ENCODE peak calls at places on chromosomes 16 and 17, in six cellular contexts. One of them, this sample, is unnamed.

GRCh38 chr17:57357392-57357784 is 101.1 kb downstream of the MSI2 start:
- DNase-seq in CD8-positive, alpha-beta T cell: no peak
- DNase-seq in A549: no peak
- DNase-seq in epithelial cell of prostate: peak; percentile 39
- DNase-seq in uterus: no peak
- DNase-seq in RWPE1: no peak
- DNase-seq in this sample: no peak

GRCh38 chr16:76963614-76964315 is 227.2 kb upstream of the MON1B start:
- DNase-seq in uterus: no peak
- DNase-seq in epithelial cell of prostate: no peak
- DNase-seq in CD8-positive, alpha-beta T cell: no peak
- DNase-seq in A549: no peak
- DNase-seq in RWPE1: no peak
- DNase-seq in this sample: no peak

GRCh38 chr17:50890675-50891516 is 24.7 kb upstream of the TOB1 start:
- DNase-seq in A549: peak; percentile 70
- DNase-seq in uterus: no peak
- DNase-seq in epithelial cell of prostate: no peak
- DNase-seq in RWPE1: peak; percentile 28
- DNase-seq in CD8-positive, alpha-beta T cell: no peak
- DNase-seq in this sample: no peak

GRCh38 chr17:10396529-10397163 is 23.8 kb upstream of the MYH13 start:
- DNase-seq in RWPE1: no peak
- DNase-seq in A549: no peak
- DNase-seq in epithelial cell of prostate: no peak
- DNase-seq in uterus: no peak
- DNase-seq in CD8-positive, alpha-beta T cell: no peak
- DNase-seq in this sample: no peak

GRCh38 chr17:44734272-44734671 is 24.5 kb upstream of the ADAM11 start:
- DNase-seq in epithelial cell of prostate: no peak
- DNase-seq in A549: no peak
- DNase-seq in RWPE1: no peak
- DNase-seq in CD8-positive, alpha-beta T cell: no peak
- DNase-seq in uterus: no peak
- DNase-seq in this sample: no peak

GRCh38 chr16:1291576-1291974 is 17.9 kb upstream of the UBE2I start:
- DNase-seq in uterus: no peak
- DNase-seq in CD8-positive, alpha-beta T cell: no peak
- DNase-seq in RWPE1: no peak
- DNase-seq in A549: no peak
- DNase-seq in epithelial cell of prostate: no peak
- DNase-seq in this sample: no peak

GRCh38 chr16:75789237-75789636 is 62.9 kb upstream of the CPHXL start:
- DNase-seq in A549: peak; percentile 47
- DNase-seq in CD8-positive, alpha-beta T cell: no peak
- DNase-seq in RWPE1: peak; percentile 64
- DNase-seq in uterus: no peak
- DNase-seq in epithelial cell of prostate: no peak
- DNase-seq in this sample: no peak

GRCh38 chr16:23318639-23319038 is 16.5 kb downstream of the SCNN1B start:
- DNase-seq in RWPE1: no peak
- DNase-seq in A549: no peak
- DNase-seq in CD8-positive, alpha-beta T cell: no peak
- DNase-seq in uterus: no peak
- DNase-seq in epithelial cell of prostate: no peak
- DNase-seq in this sample: no peak

GRCh38 chr16:53309457-53309856 is 124.8 kb upstream of the RBL2 start:
- DNase-seq in CD8-positive, alpha-beta T cell: no peak
- DNase-seq in RWPE1: no peak
- DNase-seq in epithelial cell of prostate: no peak
- DNase-seq in A549: no peak
- DNase-seq in uterus: no peak
- DNase-seq in this sample: no peak

GRCh38 chr16:50742521-50743150 is 750 bp downstream of the CYLD start:
- DNase-seq in RWPE1: peak; percentile 36
- DNase-seq in CD8-positive, alpha-beta T cell: peak; percentile 66
- DNase-seq in A549: no peak
- DNase-seq in epithelial cell of prostate: no peak
- DNase-seq in uterus: no peak
- DNase-seq in this sample: no peak

GRCh38 chr16:46777804-46778203 is 29.7 kb upstream of the MYLK3 start:
- DNase-seq in CD8-positive, alpha-beta T cell: no peak
- DNase-seq in A549: no peak
- DNase-seq in uterus: no peak
- DNase-seq in RWPE1: no peak
- DNase-seq in epithelial cell of prostate: no peak
- DNase-seq in this sample: no peak

GRCh38 chr16:55257971-55258613 is 65.9 kb upstream of the IRX6 start:
- DNase-seq in RWPE1: peak; percentile 48
- DNase-seq in CD8-positive, alpha-beta T cell: no peak
- DNase-seq in uterus: no peak
- DNase-seq in A549: peak; percentile 51
- DNase-seq in epithelial cell of prostate: no peak
- DNase-seq in this sample: no peak

GRCh38 chr17:50863221-50863843 is 2.8 kb downstream of the TOB1 start:
- DNase-seq in epithelial cell of prostate: no peak
- DNase-seq in uterus: no peak
- DNase-seq in CD8-positive, alpha-beta T cell: no peak
- DNase-seq in RWPE1: no peak
- DNase-seq in A549: peak; percentile 81
- DNase-seq in this sample: no peak

GRCh38 chr17:81928497-81929252 is 1.1 kb upstream of the MAFG start:
- DNase-seq in A549: no peak
- DNase-seq in CD8-positive, alpha-beta T cell: no peak
- DNase-seq in RWPE1: peak; percentile 25
- DNase-seq in epithelial cell of prostate: no peak
- DNase-seq in uterus: no peak
- DNase-seq in this sample: no peak

GRCh38 chr17:78976907-78977680 is 2.6 kb downstream of the LGALS3BP start:
- DNase-seq in RWPE1: no peak
- DNase-seq in CD8-positive, alpha-beta T cell: peak; percentile 8
- DNase-seq in uterus: no peak
- DNase-seq in A549: no peak
- DNase-seq in epithelial cell of prostate: no peak
- DNase-seq in this sample: no peak

GRCh38 chr17:74780443-74781238 is 4.5 kb upstream of the NAT9 start:
- DNase-seq in CD8-positive, alpha-beta T cell: peak; percentile 44
- DNase-seq in RWPE1: peak; percentile 47
- DNase-seq in epithelial cell of prostate: no peak
- DNase-seq in A549: peak; percentile 76
- DNase-seq in uterus: no peak
- DNase-seq in this sample: no peak

GRCh38 chr16:48409839-48410610 is 24.8 kb upstream of the SIAH1 start:
- DNase-seq in CD8-positive, alpha-beta T cell: no peak
- DNase-seq in RWPE1: peak; percentile 78
- DNase-seq in uterus: no peak
- DNase-seq in A549: peak; percentile 68
- DNase-seq in epithelial cell of prostate: peak; percentile 46
- DNase-seq in this sample: no peak

GRCh38 chr16:58684001-58684353 is 593 bp downstream of the SLC38A7 start:
- DNase-seq in A549: no peak
- DNase-seq in RWPE1: no peak
- DNase-seq in epithelial cell of prostate: no peak
- DNase-seq in uterus: no peak
- DNase-seq in CD8-positive, alpha-beta T cell: no peak
- DNase-seq in this sample: no peak

GRCh38 chr17:60149691-60150582 is at the start of gene CA4:
- DNase-seq in CD8-positive, alpha-beta T cell: no peak
- DNase-seq in uterus: no peak
- DNase-seq in RWPE1: no peak
- DNase-seq in A549: no peak
- DNase-seq in epithelial cell of prostate: no peak
- DNase-seq in this sample: no peak

GRCh38 chr16:81666102-81666501 is 113.0 kb upstream of the PLCG2 start:
- DNase-seq in epithelial cell of prostate: no peak
- DNase-seq in CD8-positive, alpha-beta T cell: no peak
- DNase-seq in uterus: no peak
- DNase-seq in A549: no peak
- DNase-seq in RWPE1: no peak
- DNase-seq in this sample: no peak

GRCh38 chr17:61284746-61285145 is 114.9 kb upstream of the TBX2 start:
- DNase-seq in epithelial cell of prostate: no peak
- DNase-seq in A549: no peak
- DNase-seq in uterus: no peak
- DNase-seq in CD8-positive, alpha-beta T cell: no peak
- DNase-seq in RWPE1: no peak
- DNase-seq in this sample: no peak

GRCh38 chr17:37519241-37519985 is 29.7 kb downstream of the DUSP14 start:
- DNase-seq in RWPE1: no peak
- DNase-seq in epithelial cell of prostate: no peak
- DNase-seq in CD8-positive, alpha-beta T cell: no peak
- DNase-seq in A549: no peak
- DNase-seq in uterus: no peak
- DNase-seq in this sample: no peak

GRCh38 chr16:57266531-57267268 is 17.8 kb downstream of the PLLP start:
- DNase-seq in uterus: no peak
- DNase-seq in CD8-positive, alpha-beta T cell: peak; percentile 82
- DNase-seq in RWPE1: peak; percentile 26
- DNase-seq in A549: no peak
- DNase-seq in epithelial cell of prostate: no peak
- DNase-seq in this sample: no peak

GRCh38 chr16:20598832-20599469 is 22.8 kb upstream of the ACSM2B start:
- DNase-seq in A549: no peak
- DNase-seq in RWPE1: no peak
- DNase-seq in CD8-positive, alpha-beta T cell: no peak
- DNase-seq in uterus: no peak
- DNase-seq in epithelial cell of prostate: no peak
- DNase-seq in this sample: no peak

GRCh38 chr16:89150090-89150835 is 21.3 kb upstream of the CDH15 start:
- DNase-seq in A549: no peak
- DNase-seq in epithelial cell of prostate: peak; percentile 44
- DNase-seq in RWPE1: peak; percentile 65
- DNase-seq in CD8-positive, alpha-beta T cell: peak; percentile 13
- DNase-seq in uterus: no peak
- DNase-seq in this sample: no peak

GRCh38 chr17:21106316-21106715 is 20.4 kb upstream of the DHRS7B start:
- DNase-seq in uterus: no peak
- DNase-seq in RWPE1: no peak
- DNase-seq in epithelial cell of prostate: no peak
- DNase-seq in A549: no peak
- DNase-seq in CD8-positive, alpha-beta T cell: no peak
- DNase-seq in this sample: no peak

GRCh38 chr17:61657338-61657737 is 66.3 kb upstream of the NACA2 start:
- DNase-seq in CD8-positive, alpha-beta T cell: no peak
- DNase-seq in epithelial cell of prostate: no peak
- DNase-seq in A549: no peak
- DNase-seq in RWPE1: no peak
- DNase-seq in uterus: no peak
- DNase-seq in this sample: no peak

GRCh38 chr16:56518435-56518834 is 1.4 kb downstream of the BBS2 start:
- DNase-seq in RWPE1: no peak
- DNase-seq in A549: no peak
- DNase-seq in CD8-positive, alpha-beta T cell: no peak
- DNase-seq in uterus: no peak
- DNase-seq in epithelial cell of prostate: no peak
- DNase-seq in this sample: no peak

GRCh38 chr17:73765824-73766563 is 121.7 kb upstream of the SDK2 start:
- DNase-seq in uterus: no peak
- DNase-seq in A549: no peak
- DNase-seq in RWPE1: no peak
- DNase-seq in epithelial cell of prostate: no peak
- DNase-seq in CD8-positive, alpha-beta T cell: no peak
- DNase-seq in this sample: no peak

GRCh38 chr16:70589998-70590471 is 56.3 kb upstream of the IL34 start:
- DNase-seq in A549: peak; percentile 43
- DNase-seq in CD8-positive, alpha-beta T cell: no peak
- DNase-seq in uterus: peak; percentile 64
- DNase-seq in RWPE1: no peak
- DNase-seq in epithelial cell of prostate: no peak
- DNase-seq in this sample: no peak

GRCh38 chr16:70590722-70591438 is 55.5 kb upstream of the IL34 start:
- DNase-seq in uterus: peak; percentile 26
- DNase-seq in A549: no peak
- DNase-seq in epithelial cell of prostate: no peak
- DNase-seq in RWPE1: no peak
- DNase-seq in CD8-positive, alpha-beta T cell: no peak
- DNase-seq in this sample: no peak

GRCh38 chr16:70593544-70593943 is 52.8 kb upstream of the IL34 start:
- DNase-seq in RWPE1: no peak
- DNase-seq in epithelial cell of prostate: no peak
- DNase-seq in CD8-positive, alpha-beta T cell: no peak
- DNase-seq in uterus: no peak
- DNase-seq in A549: no peak
- DNase-seq in this sample: no peak

GRCh38 chr16:70591609-70592008 is 54.8 kb upstream of the IL34 start:
- DNase-seq in CD8-positive, alpha-beta T cell: no peak
- DNase-seq in epithelial cell of prostate: no peak
- DNase-seq in uterus: no peak
- DNase-seq in A549: no peak
- DNase-seq in RWPE1: no peak
- DNase-seq in this sample: no peak

GRCh38 chr16:70592106-70592571 is 54.2 kb upstream of the IL34 start:
- DNase-seq in CD8-positive, alpha-beta T cell: no peak
- DNase-seq in uterus: peak; percentile 39
- DNase-seq in A549: no peak
- DNase-seq in RWPE1: no peak
- DNase-seq in epithelial cell of prostate: no peak
- DNase-seq in this sample: no peak
- H3K27ac ChIP-seq in CD8-positive, alpha-beta T cell: no peak overlapping the region
- H3K27ac ChIP-seq in uterus: peak overlapping the region; percentile 52
- H3K27ac ChIP-seq in A549: no peak overlapping the region
- H3K27ac ChIP-seq in RWPE1: no peak overlapping the region
- H3K27ac ChIP-seq in epithelial cell of prostate: no peak overlapping the region
- H3K27ac ChIP-seq in this sample: no peak overlapping the region

DNA sequence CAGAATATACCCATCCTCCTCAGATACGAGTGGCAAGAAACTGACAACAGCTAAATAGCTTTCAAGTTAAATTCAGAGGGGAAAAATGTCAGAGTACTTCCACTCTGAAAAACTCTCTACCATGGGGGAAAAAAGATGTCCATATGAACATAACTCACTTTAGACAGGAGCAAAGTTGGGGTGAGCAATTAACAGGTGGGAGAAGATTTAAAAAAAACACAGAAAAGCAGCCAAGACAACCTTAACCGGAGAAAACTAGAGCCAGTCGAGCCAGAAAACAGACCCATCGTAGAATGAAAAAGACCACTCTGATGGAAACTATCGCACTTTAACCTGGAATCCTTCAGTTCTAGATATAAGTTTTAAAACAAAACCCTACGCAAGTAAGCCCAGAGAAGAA is 833 bp downstream of the TERF2 start:
- DNase-seq in uterus: no peak
- DNase-seq in CD8-positive, alpha-beta T cell: no peak
- DNase-seq in epithelial cell of prostate: no peak
- DNase-seq in RWPE1: no peak
- DNase-seq in A549: no peak
- DNase-seq in this sample: no peak
- H3K27ac ChIP-seq in uterus: peak overlapping the region; percentile 94
- H3K27ac ChIP-seq in CD8-positive, alpha-beta T cell: peak overlapping the region; percentile 72
- H3K27ac ChIP-seq in epithelial cell of prostate: peak overlapping the region; percentile 71
- H3K27ac ChIP-seq in RWPE1: peak overlapping the region; percentile 86
- H3K27ac ChIP-seq in A549: peak overlapping the region; percentile 94
- H3K27ac ChIP-seq in this sample: peak overlapping the region; percentile 69

GRCh38 chr16:68490829-68491575 is 42.7 kb upstream of the SMPD3 start:
- DNase-seq in RWPE1: peak; percentile 97
- DNase-seq in CD8-positive, alpha-beta T cell: no peak
- DNase-seq in A549: peak; percentile 27
- DNase-seq in epithelial cell of prostate: peak; percentile 76
- DNase-seq in uterus: no peak
- DNase-seq in this sample: no peak
- H3K27ac ChIP-seq in RWPE1: peak overlapping the region; percentile 93
- H3K27ac ChIP-seq in CD8-positive, alpha-beta T cell: no peak overlapping the region
- H3K27ac ChIP-seq in A549: peak overlapping the region; percentile 6
- H3K27ac ChIP-seq in epithelial cell of prostate: peak overlapping the region; percentile 39
- H3K27ac ChIP-seq in uterus: no peak overlapping the region
- H3K27ac ChIP-seq in this sample: no peak overlapping the region

GRCh38 chr17:29027521-29027920 is 15.4 kb upstream of the PIPOX start:
- DNase-seq in RWPE1: no peak
- DNase-seq in uterus: no peak
- DNase-seq in A549: no peak
- DNase-seq in CD8-positive, alpha-beta T cell: no peak
- DNase-seq in epithelial cell of prostate: no peak
- DNase-seq in this sample: no peak
- H3K27ac ChIP-seq in RWPE1: no peak overlapping the region
- H3K27ac ChIP-seq in uterus: no peak overlapping the region
- H3K27ac ChIP-seq in A549: no peak overlapping the region
- H3K27ac ChIP-seq in CD8-positive, alpha-beta T cell: no peak overlapping the region
- H3K27ac ChIP-seq in epithelial cell of prostate: no peak overlapping the region
- H3K27ac ChIP-seq in this sample: no peak overlapping the region